ENCODE peak calls at places on chromosomes 3 and 15, in six cellular contexts. T is choroid plexus epithelial cell; M is stimulated activated CD4-positive, alpha-beta T cell treated with anti-CD3 and anti-CD28 coated beads, Interleukin-4, amount 100 ng/mL, for 4 hours; A is Calu3; J is hepatocyte; X is CD4-positive, alpha-beta T cell. L is an unnamed sample.

GRCh38 chr3:155572085-155572484 is 172.8 kb downstream of the PLCH1 start:
- DNase-seq in M (no peak), A (no peak), T (no peak), X (no peak), J (peak), L (no peak)

GRCh38 chr3:86793786-86794185 is 197.2 kb downstream of the VGLL3 start:
- DNase-seq in X (no peak), A (peak), T (peak), M (no peak), J (peak), L (no peak)

GRCh38 chr3:63912768-63913588 is 795 bp upstream of the SCAANT1 start:
- DNase-seq in A (peak), J (peak), X (peak), T (peak), M (peak), L (no peak)

GRCh38 chr3:64107154-64107553 is 83.9 kb upstream of the PSMD6 start:
- DNase-seq in T (no peak), X (no peak), M (no peak), J (no peak), A (no peak), L (no peak)

GRCh38 chr3:158808697-158809096 is 6.8 kb downstream of the MFSD1 start:
- DNase-seq in A (no peak), X (no peak), T (peak), J (no peak), M (no peak), L (no peak)

GRCh38 chr15:69756440-69756839 is 303.8 kb downstream of the RPLP1 start:
- DNase-seq in T (no peak), A (no peak), J (no peak), X (no peak), M (no peak), L (no peak)

GRCh38 chr3:28326458-28326926 is 22.0 kb upstream of the ZCWPW2 start:
- DNase-seq in X (no peak), T (peak), M (no peak), A (no peak), J (no peak), L (no peak)

GRCh38 chr3:183650554-183650953 is 15.1 kb downstream of the KLHL24 start:
- DNase-seq in M (no peak), X (no peak), A (no peak), J (no peak), T (peak), L (no peak)

GRCh38 chr15:93033434-93034045 is 55.5 kb downstream of the RGMA start:
- DNase-seq in M (no peak), T (no peak), X (no peak), J (no peak), A (no peak), L (no peak)

GRCh38 chr3:125479091-125479490 is 40.9 kb downstream of the SNX4 start:
- DNase-seq in X (no peak), M (no peak), A (no peak), J (no peak), T (peak), L (no peak)

GRCh38 chr3:27544372-27544865 is 60.2 kb upstream of the SLC4A7 start:
- DNase-seq in J (no peak), T (peak), A (no peak), X (no peak), M (no peak), L (no peak)

GRCh38 chr3:100720423-100720822 is 11.1 kb downstream of the TFG start:
- DNase-seq in M (no peak), T (no peak), J (no peak), X (no peak), A (no peak), L (no peak)

GRCh38 chr15:63551400-63551799 is 45.8 kb upstream of the FBXL22 start:
- DNase-seq in X (no peak), M (no peak), T (peak), J (no peak), A (no peak), L (no peak)

GRCh38 chr3:30586091-30586805 is 20.2 kb upstream of the TGFBR2 start:
- DNase-seq in A (no peak), M (no peak), J (no peak), X (no peak), T (no peak), L (no peak)

GRCh38 chr3:147427796-147428195 is 18.6 kb downstream of the ZIC1 start:
- DNase-seq in X (no peak), M (no peak), J (no peak), T (no peak), A (no peak), L (no peak)

GRCh38 chr3:67018105-67018788 is 20.1 kb downstream of the KBTBD8 start:
- DNase-seq in X (no peak), M (no peak), J (no peak), A (peak), T (peak), L (peak)

GRCh38 chr3:17141699-17142098 is 256.9 kb downstream of the PLCL2 start:
- DNase-seq in X (no peak), T (no peak), M (no peak), A (no peak), J (no peak), L (no peak)

GRCh38 chr15:77468896-77469295 is 48.2 kb downstream of the HMG20A start:
- DNase-seq in X (no peak), J (no peak), T (no peak), A (peak), M (no peak), L (no peak)

GRCh38 chr15:39786444-39787056 is 3.9 kb upstream of the FSIP1 start:
- DNase-seq in M (no peak), T (peak), J (peak), A (peak), X (no peak), L (peak)

GRCh38 chr3:30538787-30539186 is 67.6 kb upstream of the TGFBR2 start:
- DNase-seq in A (no peak), M (no peak), X (no peak), T (peak), J (no peak), L (no peak)

GRCh38 chr3:104519968-104520655 is 846.6 kb upstream of the ALCAM start:
- DNase-seq in X (no peak), M (no peak), T (no peak), A (no peak), J (no peak), L (peak)

GRCh38 chr3:149021830-149022229 is 30.5 kb downstream of the GYG1 start:
- DNase-seq in T (no peak), M (no peak), X (no peak), J (no peak), A (no peak), L (no peak)

L was measured in B cell.